ENCODE peak calls at places on chromosomes 16 and 17, in seven cellular contexts. C is MM.1S, W is GM23248, U is GM23338, E is HCT116, J is PC-3, G is hepatocyte. R is an unnamed sample.

GRCh38 chr17:48578616-48579560 is 738 bp upstream of the HOXB4 start:
- DNase-seq in U (no peak), C (no peak), W (peak; percentile 44), G (no peak), J (no peak), E (no peak), R (no peak)

GRCh38 chr17:6492892-6493674 is 48.8 kb downstream of the PIMREG start:
- DNase-seq in W (no peak), G (no peak), C (no peak), J (no peak), U (peak; percentile 65), E (no peak), R (no peak)

GRCh38 chr17:33832295-33832694 is 422.8 kb upstream of the CCL2 start:
- DNase-seq in J (no peak), C (no peak), G (peak; percentile 24), W (no peak), U (peak; percentile 52), E (no peak), R (peak; percentile 64)

GRCh38 chr16:22751685-22752084 is 62.3 kb upstream of the HS3ST2 start:
- DNase-seq in G (no peak), C (no peak), J (no peak), W (no peak), E (no peak), U (no peak), R (no peak)

GRCh38 chr16:2156025-2156848 is 655 bp downstream of the TRAF7 start:
- DNase-seq in J (peak; percentile 25), G (peak; percentile 64), C (peak; percentile 12), E (no peak), W (peak; percentile 84), U (peak; percentile 56), R (peak; percentile 61)

GRCh38 chr17:60506312-60506711 is 19.7 kb downstream of the APPBP2 start:
- DNase-seq in C (peak; percentile 31), E (no peak), G (peak; percentile 9), U (no peak), W (peak; percentile 83), J (peak; percentile 90), R (no peak)

GRCh38 chr16:12095275-12096161 is 119.0 kb downstream of the SNX29 start:
- DNase-seq in U (peak; percentile 83), W (peak; percentile 78), J (peak; percentile 58), G (peak; percentile 82), C (peak; percentile 28), E (peak; percentile 22), R (peak; percentile 85)

GRCh38 chr16:71188956-71189712 is 41.4 kb downstream of the HYDIN start:
- DNase-seq in W (no peak), G (no peak), C (peak; percentile 59), J (no peak), U (no peak), E (no peak), R (no peak)

GRCh38 chr17:47872019-47872650 is 21.2 kb upstream of the SP6 start:
- DNase-seq in G (no peak), U (peak; percentile 70), W (peak; percentile 31), C (no peak), E (no peak), J (no peak), R (peak; percentile 72)

GRCh38 chr17:10398352-10398751 is 23.4 kb downstream of the MYH8 start:
- DNase-seq in C (no peak), W (no peak), E (no peak), U (peak; percentile 67), G (no peak), J (no peak), R (peak; percentile 25)

GRCh38 chr17:57727776-57728175 is 17.3 kb downstream of the CCDC182 start:
- DNase-seq in W (no peak), C (no peak), G (no peak), U (no peak), J (no peak), E (no peak), R (no peak)

DNA sequence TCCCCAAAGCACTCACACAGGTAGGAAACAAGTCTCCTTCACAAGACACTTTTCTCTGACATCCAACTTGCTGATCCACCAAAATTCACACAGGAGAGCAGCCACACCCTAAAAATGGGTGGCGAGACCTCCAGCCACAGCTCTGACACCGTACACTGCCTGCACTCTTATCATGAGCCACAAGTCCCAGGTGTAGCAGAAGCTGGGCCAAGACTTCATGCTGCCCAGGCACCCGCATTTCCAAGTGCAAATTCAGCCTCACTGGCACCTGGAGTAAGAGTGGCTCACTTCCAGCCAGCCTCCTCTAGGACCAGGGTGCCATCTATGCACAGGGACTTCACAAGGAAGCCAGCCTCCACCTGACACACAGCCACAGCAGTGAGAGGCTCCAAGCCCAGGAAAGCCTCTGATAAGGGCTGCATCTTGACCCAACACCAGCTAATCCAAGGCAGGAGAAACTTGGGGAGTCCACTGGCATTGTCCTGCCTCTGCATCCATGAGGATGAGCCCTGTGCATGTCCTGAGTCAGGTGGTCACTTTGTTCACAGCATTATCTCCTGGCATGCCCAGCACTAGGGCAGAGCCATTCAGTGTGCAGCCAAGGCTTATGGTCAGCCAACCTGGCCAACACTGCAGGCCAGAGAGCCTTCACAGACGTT is 2.6 kb upstream of the ZNF768 start:
- DNase-seq in E (no peak), C (no peak), J (no peak), G (no peak), W (no peak), U (no peak), R (no peak)
- H3K4me1 ChIP-seq in E (peaks cover 31% of the 10 kb centered on the region), C (peaks cover 16% of the 10 kb centered on the region), J (peaks cover 11% of the 10 kb centered on the region), G (peaks cover 16% of the 10 kb centered on the region), W (peaks cover 6% of the 10 kb centered on the region), U (peaks cover 16% of the 10 kb centered on the region), R (peaks cover 9% of the 10 kb centered on the region)

DNA sequence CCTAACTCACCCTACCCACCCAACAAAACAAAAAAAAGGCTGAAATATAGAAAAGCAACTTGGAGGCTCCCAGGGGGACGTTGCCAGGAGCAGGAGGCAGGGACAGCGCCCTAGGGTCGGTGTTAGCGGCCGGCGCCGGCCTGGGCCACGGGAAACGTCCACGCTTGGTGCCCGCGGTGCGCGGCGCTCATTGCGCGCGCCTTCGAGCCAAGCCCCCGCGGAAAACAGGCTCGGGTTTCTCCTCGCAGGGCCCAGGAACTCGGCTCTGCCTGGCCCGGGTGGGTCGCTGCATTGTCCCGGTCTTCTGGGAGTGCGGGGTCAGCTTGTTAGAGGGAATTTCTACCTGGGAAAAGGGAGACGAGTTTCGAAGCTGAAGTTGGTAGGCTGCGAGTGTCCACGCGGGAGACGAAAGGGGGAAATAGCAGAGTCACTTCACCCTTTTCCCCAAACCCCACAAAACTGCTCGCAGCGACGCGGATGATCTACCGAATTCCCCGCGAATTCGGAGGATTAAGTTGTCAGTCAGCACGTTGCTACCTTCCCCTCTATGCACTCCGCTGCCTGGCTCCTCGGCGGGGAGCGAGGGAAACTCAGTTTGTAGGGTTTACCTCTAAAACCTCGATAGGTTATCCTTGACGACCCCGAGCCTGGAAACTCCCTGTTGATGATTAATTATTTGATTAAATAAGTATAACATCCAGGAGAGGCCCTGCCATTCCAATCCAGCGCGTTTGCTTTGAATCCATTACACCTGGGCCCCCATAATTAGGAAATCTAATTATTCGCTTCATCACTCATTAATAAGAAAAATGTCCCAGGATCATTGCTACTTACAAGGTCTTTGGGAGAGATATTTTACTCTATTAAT is 751 bp upstream of the FOXC2 start:
- DNase-seq in G (no peak), E (no peak), C (no peak), J (no peak), W (no peak), U (peak; percentile 67), R (peak; percentile 76)
- TF ChIP-seq EZH2 in G (peak; percentile 90), E (no peak), C (no peak), J (no peak), W (no peak), U (peak; percentile 85), R (peak; percentile 98)

DNA sequence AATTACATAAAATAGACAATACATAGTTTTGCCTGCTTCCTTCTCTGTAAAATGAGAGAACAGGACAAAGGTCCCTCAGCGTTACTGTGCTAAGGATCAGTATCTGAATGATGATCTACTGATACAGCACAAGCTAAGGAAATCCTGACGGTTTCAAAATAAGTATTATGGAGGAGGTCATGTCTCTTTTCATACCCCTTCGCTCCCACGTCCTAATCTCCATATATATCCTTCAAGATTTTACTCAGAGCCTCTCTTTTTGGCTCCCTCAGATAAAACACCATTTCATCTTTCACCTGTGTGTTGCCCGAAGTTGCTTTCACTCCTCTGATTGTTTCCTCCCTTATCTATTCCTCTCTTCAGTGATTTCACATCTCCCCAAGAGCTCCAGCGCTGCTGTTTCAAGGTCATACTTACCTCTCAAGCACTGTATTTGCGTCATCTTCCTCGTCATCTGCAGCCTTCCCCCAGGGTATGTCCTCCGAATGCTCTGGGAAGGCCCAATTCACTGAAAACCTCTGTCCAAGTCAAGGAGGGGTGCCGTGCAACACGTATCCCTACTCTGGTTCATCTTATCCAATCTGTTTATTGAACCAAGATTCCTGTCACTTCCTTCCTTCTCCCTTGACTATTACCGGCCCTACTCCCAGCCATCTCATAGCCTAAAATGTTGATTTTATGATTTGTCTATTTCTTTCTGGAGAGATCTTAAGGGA is 1.2 kb upstream of the BLTP2 start:
- DNase-seq in W (peak; percentile 4), G (peak; percentile 35), J (no peak), C (no peak), U (no peak), E (no peak), R (no peak)
- TF ChIP-seq EZH2phosphoT487 in W (no peak), G (no peak), J (no peak), C (no peak), U (no peak), E (no peak), R (no peak)

GRCh38 chr17:82266142-82266541 is 7.4 kb downstream of the CSNK1D start:
- DNase-seq in C (no peak), W (no peak), G (no peak), E (no peak), J (no peak), U (no peak), R (no peak)
- H3K4me1 ChIP-seq in C (no peaks in the 10 kb centered on the region), W (peaks cover 21% of the 10 kb centered on the region), G (peaks cover 52% of the 10 kb centered on the region), E (peaks cover 39% of the 10 kb centered on the region), J (peaks cover 41% of the 10 kb centered on the region), U (peaks cover 1% of the 10 kb centered on the region), R (peaks cover 6% of the 10 kb centered on the region)

GRCh38 chr16:86498661-86499493 is 11.4 kb upstream of the FOXF1 start:
- DNase-seq in W (no peak), E (no peak), U (no peak), C (no peak), J (no peak), G (no peak), R (peak; percentile 56)
- TF ChIP-seq EZH2 in W (peak; percentile 76), E (no peak), U (peak; percentile 95), C (no peak), J (no peak), G (peak; percentile 83), R (peak; percentile 99)

DNA sequence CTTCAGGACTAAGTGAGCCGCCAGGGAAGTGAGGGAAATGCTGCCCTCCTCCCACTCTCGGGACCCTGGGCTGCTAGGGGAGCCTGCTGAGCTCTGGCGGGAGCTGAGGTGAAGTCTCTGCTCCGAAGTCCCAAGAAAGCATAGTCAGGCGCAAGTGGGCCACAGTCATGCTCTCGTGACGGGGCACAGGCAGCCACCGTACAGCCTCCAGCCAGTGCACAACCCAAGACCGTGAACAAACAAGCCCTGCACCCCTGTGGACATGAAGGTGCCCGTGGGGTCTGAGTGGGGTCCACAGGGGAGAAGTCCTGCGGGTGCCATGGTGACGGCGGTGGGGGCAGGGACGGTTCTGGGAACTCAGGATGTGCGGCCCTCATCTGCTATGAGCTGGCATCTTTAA is 24.7 kb downstream of the ZNF276 start:
- DNase-seq in J (no peak), W (no peak), G (no peak), U (no peak), C (no peak), E (no peak), R (no peak)
- TF ChIP-seq EZH2phosphoT487 in J (no peak), W (no peak), G (no peak), U (no peak), C (no peak), E (no peak), R (no peak)

GRCh38 chr16:588639-588888 is 1.3 kb upstream of the RAB40C start:
- DNase-seq in E (no peak), U (peak; percentile 78), G (peak; percentile 82), J (peak; percentile 25), C (peak; percentile 53), W (peak; percentile 92), R (peak; percentile 81)
- H3K4me1 ChIP-seq in E (peaks cover 38% of the 10 kb centered on the region), U (peaks cover 5% of the 10 kb centered on the region), G (peaks cover 32% of the 10 kb centered on the region), J (peaks cover 23% of the 10 kb centered on the region), C (peaks cover 8% of the 10 kb centered on the region), W (peaks cover 5% of the 10 kb centered on the region), R (peaks cover 6% of the 10 kb centered on the region)

GRCh38 chr17:40443988-40444899 is 994 bp downstream of the IGFBP4 start:
- DNase-seq in C (no peak), U (peak; percentile 39), G (no peak), E (no peak), J (peak; percentile 9), W (peak; percentile 32), R (no peak)
- TF ChIP-seq EZH2 in C (no peak), U (no peak), G (no peak), E (no peak), J (no peak), W (no peak), R (no peak)